ENCODE peak calls at places on chromosomes 2 and 18, in seven cellular contexts. Y, Q, E, K, F, Z and C are unnamed samples.

GRCh38 chr2:241280291-241280690 is 35.2 kb downstream of the HDLBP start:
- DNase-seq in E (no peak), Q (no peak), K (no peak), Y (no peak), Z (no peak), F (no peak), C (no peak)

GRCh38 chr18:62897153-62897552 is 181.8 kb downstream of the PHLPP1 start:
- DNase-seq in F (no peak), Z (no peak), K (no peak), Y (no peak), Q (no peak), E (no peak), C (no peak)

GRCh38 chr2:206084870-206085741 is 868 bp downstream of the INO80D start:
- DNase-seq in Z (peak), Y (peak), E (peak), F (peak), K (peak), Q (peak), C (peak)

GRCh38 chr2:71896385-71897144 is 251.1 kb downstream of the CYP26B1 start:
- DNase-seq in Y (no peak), Z (no peak), Q (no peak), K (no peak), E (no peak), F (no peak), C (no peak)

GRCh38 chr2:111659361-111660281 is 224.4 kb downstream of the ANAPC1 start:
- DNase-seq in Q (peak), Z (no peak), Y (no peak), K (no peak), F (peak), E (peak), C (peak)

GRCh38 chr2:238509151-238509820 is 82.6 kb downstream of the ASB1 start:
- DNase-seq in Q (no peak), E (no peak), Y (no peak), K (peak), F (peak), Z (no peak), C (no peak)

GRCh38 chr2:205657579-205657978 is 24.7 kb upstream of the NRP2 start:
- DNase-seq in E (no peak), Y (no peak), Z (no peak), K (no peak), F (no peak), Q (no peak), C (no peak)

GRCh38 chr2:25736899-25737515 is 63.6 kb upstream of the DTNB start:
- DNase-seq in E (no peak), Y (no peak), F (no peak), Q (no peak), K (no peak), Z (no peak), C (no peak)

GRCh38 chr2:3631851-3632659 is 25.9 kb upstream of the ALLC start:
- DNase-seq in E (peak), K (peak), Q (no peak), F (no peak), Z (peak), Y (no peak), C (no peak)